ENCODE peak calls at places on chromosome 21, in nine cellular contexts. One of them, this sample, is unnamed.

GRCh38 chr21:42571391-42572150 is 57.9 kb downstream of the SLC37A1 start:
- DNase-seq in kidney epithelial cell: no peak
- DNase-seq in IMR-90: no peak
- DNase-seq in kidney: peak; percentile 61
- DNase-seq in cardiac fibroblast: no peak
- DNase-seq in fibroblast of pulmonary artery: no peak
- DNase-seq in thoracic aorta: no peak
- DNase-seq in left ventricle myocardium inferior: no peak
- DNase-seq in Caco-2: peak; percentile 16
- DNase-seq in this sample: no peak

GRCh38 chr21:27571706-27572105 is 604.8 kb upstream of the ADAMTS5 start:
- DNase-seq in Caco-2: no peak
- DNase-seq in thoracic aorta: no peak
- DNase-seq in left ventricle myocardium inferior: no peak
- DNase-seq in cardiac fibroblast: peak; percentile 24
- DNase-seq in kidney epithelial cell: peak; percentile 96
- DNase-seq in fibroblast of pulmonary artery: peak; percentile 55
- DNase-seq in kidney: no peak
- DNase-seq in IMR-90: peak; percentile 81
- DNase-seq in this sample: no peak

GRCh38 chr21:37431243-37431642 is 64.7 kb downstream of the DYRK1A start:
- DNase-seq in fibroblast of pulmonary artery: no peak
- DNase-seq in kidney: no peak
- DNase-seq in thoracic aorta: no peak
- DNase-seq in left ventricle myocardium inferior: no peak
- DNase-seq in cardiac fibroblast: no peak
- DNase-seq in Caco-2: no peak
- DNase-seq in IMR-90: no peak
- DNase-seq in kidney epithelial cell: no peak
- DNase-seq in this sample: no peak

GRCh38 chr21:35559881-35560280 is 500.4 kb downstream of the SETD4 start:
- DNase-seq in IMR-90: peak; percentile 61
- DNase-seq in fibroblast of pulmonary artery: peak; percentile 50
- DNase-seq in cardiac fibroblast: peak; percentile 49
- DNase-seq in kidney: no peak
- DNase-seq in kidney epithelial cell: no peak
- DNase-seq in thoracic aorta: no peak
- DNase-seq in Caco-2: no peak
- DNase-seq in left ventricle myocardium inferior: no peak
- DNase-seq in this sample: no peak

GRCh38 chr21:36587388-36587787 is 107.5 kb upstream of the CLDN14 start:
- DNase-seq in fibroblast of pulmonary artery: no peak
- DNase-seq in kidney: no peak
- DNase-seq in left ventricle myocardium inferior: no peak
- DNase-seq in kidney epithelial cell: no peak
- DNase-seq in thoracic aorta: no peak
- DNase-seq in IMR-90: peak; percentile 4
- DNase-seq in cardiac fibroblast: no peak
- DNase-seq in Caco-2: no peak
- DNase-seq in this sample: no peak

GRCh38 chr21:15506086-15506485 is 223.7 kb upstream of the USP25 start:
- DNase-seq in thoracic aorta: no peak
- DNase-seq in IMR-90: no peak
- DNase-seq in left ventricle myocardium inferior: no peak
- DNase-seq in Caco-2: no peak
- DNase-seq in cardiac fibroblast: no peak
- DNase-seq in kidney: no peak
- DNase-seq in kidney epithelial cell: no peak
- DNase-seq in fibroblast of pulmonary artery: no peak
- DNase-seq in this sample: no peak

GRCh38 chr21:26686278-26686677 is 113.2 kb upstream of the CYYR1 start:
- DNase-seq in IMR-90: peak; percentile 44
- DNase-seq in kidney epithelial cell: peak; percentile 45
- DNase-seq in Caco-2: no peak
- DNase-seq in fibroblast of pulmonary artery: peak; percentile 21
- DNase-seq in kidney: no peak
- DNase-seq in thoracic aorta: no peak
- DNase-seq in left ventricle myocardium inferior: no peak
- DNase-seq in cardiac fibroblast: peak; percentile 1
- DNase-seq in this sample: peak; percentile 48

GRCh38 chr21:29499229-29499628 is 200.5 kb downstream of the BACH1 start:
- DNase-seq in cardiac fibroblast: no peak
- DNase-seq in kidney: no peak
- DNase-seq in Caco-2: no peak
- DNase-seq in IMR-90: no peak
- DNase-seq in fibroblast of pulmonary artery: no peak
- DNase-seq in kidney epithelial cell: no peak
- DNase-seq in thoracic aorta: no peak
- DNase-seq in left ventricle myocardium inferior: no peak
- DNase-seq in this sample: no peak

GRCh38 chr21:25790122-25790951 is 55.6 kb downstream of the GABPA start:
- DNase-seq in kidney epithelial cell: peak; percentile 2
- DNase-seq in fibroblast of pulmonary artery: peak; percentile 55
- DNase-seq in Caco-2: no peak
- DNase-seq in cardiac fibroblast: peak; percentile 56
- DNase-seq in IMR-90: peak; percentile 41
- DNase-seq in kidney: no peak
- DNase-seq in left ventricle myocardium inferior: no peak
- DNase-seq in thoracic aorta: no peak
- DNase-seq in this sample: peak; percentile 42

GRCh38 chr21:36127250-36127904 is 7.5 kb upstream of the CBR3 start:
- DNase-seq in kidney epithelial cell: no peak
- DNase-seq in Caco-2: no peak
- DNase-seq in kidney: no peak
- DNase-seq in left ventricle myocardium inferior: no peak
- DNase-seq in fibroblast of pulmonary artery: no peak
- DNase-seq in IMR-90: no peak
- DNase-seq in cardiac fibroblast: no peak
- DNase-seq in thoracic aorta: no peak
- DNase-seq in this sample: no peak

GRCh38 chr21:30434033-30434631 is 4.1 kb downstream of the KRTAP13-4 start:
- DNase-seq in thoracic aorta: no peak
- DNase-seq in kidney epithelial cell: no peak
- DNase-seq in fibroblast of pulmonary artery: peak; percentile 42
- DNase-seq in Caco-2: peak; percentile 41
- DNase-seq in cardiac fibroblast: peak; percentile 47
- DNase-seq in IMR-90: no peak
- DNase-seq in left ventricle myocardium inferior: no peak
- DNase-seq in kidney: no peak
- DNase-seq in this sample: peak; percentile 52

GRCh38 chr21:25578070-25578961 is 29.0 kb downstream of the MRPL39 start:
- DNase-seq in kidney epithelial cell: no peak
- DNase-seq in kidney: no peak
- DNase-seq in Caco-2: no peak
- DNase-seq in fibroblast of pulmonary artery: no peak
- DNase-seq in cardiac fibroblast: no peak
- DNase-seq in thoracic aorta: no peak
- DNase-seq in IMR-90: peak; percentile 36
- DNase-seq in left ventricle myocardium inferior: no peak
- DNase-seq in this sample: peak; percentile 89

GRCh38 chr21:33433425-33434114 is 30.4 kb downstream of the IFNGR2 start:
- DNase-seq in thoracic aorta: no peak
- DNase-seq in IMR-90: no peak
- DNase-seq in cardiac fibroblast: no peak
- DNase-seq in kidney epithelial cell: no peak
- DNase-seq in fibroblast of pulmonary artery: no peak
- DNase-seq in left ventricle myocardium inferior: no peak
- DNase-seq in kidney: no peak
- DNase-seq in Caco-2: no peak
- DNase-seq in this sample: peak; percentile 55

GRCh38 chr21:33437140-33437539 is 33.9 kb downstream of the IFNGR2 start:
- DNase-seq in thoracic aorta: no peak
- DNase-seq in Caco-2: no peak
- DNase-seq in fibroblast of pulmonary artery: no peak
- DNase-seq in kidney: no peak
- DNase-seq in IMR-90: no peak
- DNase-seq in cardiac fibroblast: no peak
- DNase-seq in left ventricle myocardium inferior: no peak
- DNase-seq in kidney epithelial cell: no peak
- DNase-seq in this sample: no peak

GRCh38 chr21:33432496-33432895 is 29.3 kb downstream of the IFNGR2 start:
- DNase-seq in IMR-90: no peak
- DNase-seq in kidney: no peak
- DNase-seq in left ventricle myocardium inferior: no peak
- DNase-seq in fibroblast of pulmonary artery: no peak
- DNase-seq in cardiac fibroblast: no peak
- DNase-seq in Caco-2: no peak
- DNase-seq in kidney epithelial cell: no peak
- DNase-seq in thoracic aorta: no peak
- DNase-seq in this sample: no peak

GRCh38 chr21:33433001-33433400 is 29.8 kb downstream of the IFNGR2 start:
- DNase-seq in thoracic aorta: no peak
- DNase-seq in cardiac fibroblast: no peak
- DNase-seq in kidney: no peak
- DNase-seq in Caco-2: no peak
- DNase-seq in fibroblast of pulmonary artery: no peak
- DNase-seq in left ventricle myocardium inferior: no peak
- DNase-seq in kidney epithelial cell: no peak
- DNase-seq in IMR-90: no peak
- DNase-seq in this sample: no peak

GRCh38 chr21:33434770-33435360 is 31.7 kb downstream of the IFNGR2 start:
- DNase-seq in Caco-2: no peak
- DNase-seq in kidney: no peak
- DNase-seq in left ventricle myocardium inferior: no peak
- DNase-seq in fibroblast of pulmonary artery: peak; percentile 93
- DNase-seq in thoracic aorta: no peak
- DNase-seq in kidney epithelial cell: peak; percentile 82
- DNase-seq in IMR-90: peak; percentile 96
- DNase-seq in cardiac fibroblast: peak; percentile 91
- DNase-seq in this sample: peak; percentile 94
- H3K4me3 ChIP-seq in Caco-2: no peak overlapping the region
- H3K4me3 ChIP-seq in kidney: no peak overlapping the region
- H3K4me3 ChIP-seq in left ventricle myocardium inferior: no peak overlapping the region
- H3K4me3 ChIP-seq in fibroblast of pulmonary artery: no peak overlapping the region
- H3K4me3 ChIP-seq in thoracic aorta: peak overlapping the region; percentile 16
- H3K4me3 ChIP-seq in kidney epithelial cell: no peak overlapping the region
- H3K4me3 ChIP-seq in IMR-90: no peak overlapping the region
- H3K4me3 ChIP-seq in cardiac fibroblast: no peak overlapping the region
- H3K4me3 ChIP-seq in this sample: no peak overlapping the region

DNA sequence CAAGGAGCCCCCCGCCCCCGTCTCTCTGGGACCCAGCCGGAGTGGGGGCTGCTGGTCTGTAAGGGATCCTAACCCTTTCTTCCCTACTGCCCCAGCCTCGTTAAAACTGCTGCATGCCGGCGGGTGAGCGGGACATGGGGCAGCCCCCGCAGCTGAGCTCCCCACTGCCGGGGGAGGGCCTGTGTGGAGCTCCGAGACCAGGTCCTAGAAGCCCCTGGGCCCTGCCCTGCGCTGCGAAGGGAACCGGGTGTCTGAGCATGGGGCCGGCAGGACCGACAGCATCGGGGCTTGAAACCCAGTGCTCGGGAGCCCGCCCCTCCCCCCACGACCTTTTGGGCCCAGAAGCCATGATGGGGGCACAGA is 9.2 kb upstream of the COL6A1 start:
- DNase-seq in IMR-90: no peak
- DNase-seq in kidney: peak; percentile 84
- DNase-seq in left ventricle myocardium inferior: peak; percentile 56
- DNase-seq in cardiac fibroblast: no peak
- DNase-seq in kidney epithelial cell: no peak
- DNase-seq in fibroblast of pulmonary artery: no peak
- DNase-seq in Caco-2: peak; percentile 33
- DNase-seq in thoracic aorta: no peak
- DNase-seq in this sample: no peak
- H3K4me3 ChIP-seq in IMR-90: no peak overlapping the region
- H3K4me3 ChIP-seq in kidney: no peak overlapping the region
- H3K4me3 ChIP-seq in left ventricle myocardium inferior: peak overlapping the region; percentile 69
- H3K4me3 ChIP-seq in cardiac fibroblast: no peak overlapping the region
- H3K4me3 ChIP-seq in kidney epithelial cell: peak overlapping the region; percentile 42
- H3K4me3 ChIP-seq in fibroblast of pulmonary artery: no peak overlapping the region
- H3K4me3 ChIP-seq in Caco-2: no peak overlapping the region
- H3K4me3 ChIP-seq in thoracic aorta: peak overlapping the region; percentile 75
- H3K4me3 ChIP-seq in this sample: no peak overlapping the region

DNA sequence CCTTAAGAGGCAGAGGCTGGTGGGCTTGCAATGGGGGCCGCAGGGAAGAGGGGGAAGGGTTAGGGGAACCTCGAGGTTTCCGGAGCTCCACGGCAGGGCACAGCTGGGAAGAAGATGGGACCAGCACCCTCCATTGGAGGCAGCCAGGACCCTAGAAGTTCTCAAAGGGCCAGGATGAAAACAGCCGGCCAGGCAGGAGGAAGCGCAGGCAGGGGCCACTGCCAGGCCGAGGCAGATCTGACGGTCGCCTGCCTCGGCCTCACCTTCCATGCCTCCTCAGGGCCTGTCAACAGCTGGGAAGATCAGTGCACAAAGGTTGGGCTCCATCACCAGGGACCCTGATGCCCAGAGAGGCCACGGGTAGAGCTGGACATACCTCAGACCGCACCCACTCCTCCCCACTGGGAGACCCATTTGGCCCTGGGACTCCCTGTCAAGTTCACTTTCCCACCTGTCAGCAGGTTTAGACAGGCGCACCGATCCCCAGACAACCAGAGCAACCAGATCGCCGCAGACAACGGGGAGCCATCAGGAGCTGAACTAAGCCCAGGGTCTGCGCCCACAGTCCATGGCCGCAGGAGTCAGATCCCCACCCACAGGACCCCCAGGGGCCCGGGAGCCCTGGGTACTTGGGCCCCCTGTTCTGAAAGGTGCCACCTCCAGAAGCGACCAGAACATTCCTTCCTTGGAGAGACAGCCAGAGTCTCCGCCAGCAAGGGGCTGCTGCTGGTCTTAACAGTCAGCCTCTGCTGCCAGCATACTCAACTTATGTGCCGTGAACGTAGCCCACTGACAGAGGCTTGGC is 2.2 kb downstream of the SLC19A1 start:
- DNase-seq in Caco-2: peak; percentile 28
- DNase-seq in left ventricle myocardium inferior: peak; percentile 10
- DNase-seq in IMR-90: no peak
- DNase-seq in thoracic aorta: no peak
- DNase-seq in fibroblast of pulmonary artery: no peak
- DNase-seq in kidney epithelial cell: no peak
- DNase-seq in cardiac fibroblast: no peak
- DNase-seq in kidney: peak; percentile 46
- DNase-seq in this sample: no peak
- H3K4me3 ChIP-seq in Caco-2: no peak overlapping the region
- H3K4me3 ChIP-seq in left ventricle myocardium inferior: no peak overlapping the region
- H3K4me3 ChIP-seq in IMR-90: no peak overlapping the region
- H3K4me3 ChIP-seq in thoracic aorta: no peak overlapping the region
- H3K4me3 ChIP-seq in fibroblast of pulmonary artery: no peak overlapping the region
- H3K4me3 ChIP-seq in kidney epithelial cell: no peak overlapping the region
- H3K4me3 ChIP-seq in cardiac fibroblast: no peak overlapping the region
- H3K4me3 ChIP-seq in kidney: no peak overlapping the region
- H3K4me3 ChIP-seq in this sample: no peak overlapping the region

DNA sequence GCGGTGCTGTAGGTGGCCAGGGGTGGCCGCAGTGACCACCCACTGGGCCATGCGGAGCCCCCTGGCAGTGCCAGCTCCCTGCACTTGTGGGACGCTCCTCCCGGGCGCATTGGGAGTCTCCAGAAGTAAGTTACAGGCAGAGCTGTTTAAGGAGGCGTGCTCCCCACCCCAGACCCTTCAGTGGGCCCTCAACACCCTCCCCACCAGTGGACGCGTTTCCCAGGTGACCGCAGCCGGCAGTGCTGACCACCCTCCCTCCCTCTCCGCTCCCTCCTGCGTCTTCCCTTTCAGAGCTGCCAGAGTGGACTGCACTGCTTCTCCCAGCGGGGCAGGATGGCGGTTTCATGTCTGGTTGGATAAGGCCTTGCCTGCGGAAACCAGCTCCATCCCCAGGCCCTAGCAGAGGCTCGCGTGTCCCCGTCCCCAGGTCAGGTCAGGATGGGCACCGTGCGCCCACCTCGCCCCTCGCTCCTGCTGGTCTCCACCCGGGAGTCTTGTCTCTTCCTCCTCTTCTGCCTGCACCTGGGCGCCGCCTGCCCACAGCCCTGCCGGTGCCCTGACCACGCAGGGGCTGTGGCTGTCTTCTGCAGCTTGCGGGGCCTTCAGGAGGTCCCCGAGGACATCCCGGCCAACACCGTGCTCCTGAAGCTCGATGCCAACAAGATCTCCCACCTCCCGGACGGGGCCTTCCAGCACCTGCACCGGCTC is 1.1 kb downstream of the LRRC3 start:
- DNase-seq in IMR-90: no peak
- DNase-seq in fibroblast of pulmonary artery: no peak
- DNase-seq in cardiac fibroblast: no peak
- DNase-seq in Caco-2: peak; percentile 29
- DNase-seq in thoracic aorta: no peak
- DNase-seq in left ventricle myocardium inferior: no peak
- DNase-seq in kidney: peak; percentile 74
- DNase-seq in kidney epithelial cell: no peak
- DNase-seq in this sample: no peak
- H3K4me3 ChIP-seq in IMR-90: no peak overlapping the region
- H3K4me3 ChIP-seq in fibroblast of pulmonary artery: peak overlapping the region; percentile 60
- H3K4me3 ChIP-seq in cardiac fibroblast: peak overlapping the region; percentile 55
- H3K4me3 ChIP-seq in Caco-2: peak overlapping the region; percentile 63
- H3K4me3 ChIP-seq in thoracic aorta: peak overlapping the region; percentile 80
- H3K4me3 ChIP-seq in left ventricle myocardium inferior: peak overlapping the region; percentile 88
- H3K4me3 ChIP-seq in kidney: no peak overlapping the region
- H3K4me3 ChIP-seq in kidney epithelial cell: no peak overlapping the region
- H3K4me3 ChIP-seq in this sample: no peak overlapping the region

This sample was measured in GM12865.